ENCODE peak calls at places on chromosomes 2 and 18, in seven cellular contexts. One of them, this sample, is unnamed.

GRCh38 chr2:127400897-127401756 is 13.4 kb upstream of the MAP3K2 start:
- DNase-seq in stomach: peak
- DNase-seq in tibial nerve: no peak
- DNase-seq in transverse colon: peak
- DNase-seq in IMR-90: peak
- DNase-seq in gastrocnemius medialis: no peak
- DNase-seq in adrenal gland: peak
- DNase-seq in this sample: no peak

GRCh38 chr18:31581498-31582197 is 10.0 kb upstream of the TTR start:
- DNase-seq in IMR-90: peak
- DNase-seq in transverse colon: no peak
- DNase-seq in adrenal gland: no peak
- DNase-seq in stomach: no peak
- DNase-seq in tibial nerve: no peak
- DNase-seq in gastrocnemius medialis: no peak
- DNase-seq in this sample: no peak

GRCh38 chr2:107025869-107026380 is 140.0 kb upstream of the ST6GAL2 start:
- DNase-seq in gastrocnemius medialis: no peak
- DNase-seq in IMR-90: peak
- DNase-seq in tibial nerve: no peak
- DNase-seq in stomach: no peak
- DNase-seq in transverse colon: peak
- DNase-seq in adrenal gland: no peak
- DNase-seq in this sample: no peak

GRCh38 chr2:101264360-101264939 is 11.8 kb downstream of the CNOT11 start:
- DNase-seq in adrenal gland: no peak
- DNase-seq in stomach: no peak
- DNase-seq in IMR-90: no peak
- DNase-seq in gastrocnemius medialis: no peak
- DNase-seq in transverse colon: no peak
- DNase-seq in tibial nerve: no peak
- DNase-seq in this sample: no peak

GRCh38 chr2:6356127-6356761 is 509.5 kb downstream of the CMPK2 start:
- DNase-seq in IMR-90: no peak
- DNase-seq in transverse colon: no peak
- DNase-seq in stomach: no peak
- DNase-seq in tibial nerve: no peak
- DNase-seq in gastrocnemius medialis: no peak
- DNase-seq in adrenal gland: no peak
- DNase-seq in this sample: no peak

GRCh38 chr2:12397861-12398260 is 318.9 kb upstream of the TRIB2 start:
- DNase-seq in adrenal gland: peak
- DNase-seq in IMR-90: no peak
- DNase-seq in transverse colon: no peak
- DNase-seq in gastrocnemius medialis: no peak
- DNase-seq in stomach: no peak
- DNase-seq in tibial nerve: no peak
- DNase-seq in this sample: no peak

GRCh38 chr18:57655740-57656139 is 34.1 kb upstream of the NARS1 start:
- DNase-seq in IMR-90: no peak
- DNase-seq in gastrocnemius medialis: no peak
- DNase-seq in transverse colon: no peak
- DNase-seq in adrenal gland: no peak
- DNase-seq in tibial nerve: no peak
- DNase-seq in stomach: no peak
- DNase-seq in this sample: no peak

GRCh38 chr2:161844845-161845244 is 220.6 kb downstream of the SLC4A10 start:
- DNase-seq in adrenal gland: no peak
- DNase-seq in IMR-90: no peak
- DNase-seq in transverse colon: no peak
- DNase-seq in tibial nerve: no peak
- DNase-seq in stomach: no peak
- DNase-seq in gastrocnemius medialis: no peak
- DNase-seq in this sample: no peak

GRCh38 chr2:133171396-133172004 is 396.8 kb downstream of the NCKAP5 start:
- DNase-seq in tibial nerve: peak
- DNase-seq in transverse colon: no peak
- DNase-seq in stomach: no peak
- DNase-seq in gastrocnemius medialis: no peak
- DNase-seq in IMR-90: peak
- DNase-seq in adrenal gland: no peak
- DNase-seq in this sample: peak

DNA sequence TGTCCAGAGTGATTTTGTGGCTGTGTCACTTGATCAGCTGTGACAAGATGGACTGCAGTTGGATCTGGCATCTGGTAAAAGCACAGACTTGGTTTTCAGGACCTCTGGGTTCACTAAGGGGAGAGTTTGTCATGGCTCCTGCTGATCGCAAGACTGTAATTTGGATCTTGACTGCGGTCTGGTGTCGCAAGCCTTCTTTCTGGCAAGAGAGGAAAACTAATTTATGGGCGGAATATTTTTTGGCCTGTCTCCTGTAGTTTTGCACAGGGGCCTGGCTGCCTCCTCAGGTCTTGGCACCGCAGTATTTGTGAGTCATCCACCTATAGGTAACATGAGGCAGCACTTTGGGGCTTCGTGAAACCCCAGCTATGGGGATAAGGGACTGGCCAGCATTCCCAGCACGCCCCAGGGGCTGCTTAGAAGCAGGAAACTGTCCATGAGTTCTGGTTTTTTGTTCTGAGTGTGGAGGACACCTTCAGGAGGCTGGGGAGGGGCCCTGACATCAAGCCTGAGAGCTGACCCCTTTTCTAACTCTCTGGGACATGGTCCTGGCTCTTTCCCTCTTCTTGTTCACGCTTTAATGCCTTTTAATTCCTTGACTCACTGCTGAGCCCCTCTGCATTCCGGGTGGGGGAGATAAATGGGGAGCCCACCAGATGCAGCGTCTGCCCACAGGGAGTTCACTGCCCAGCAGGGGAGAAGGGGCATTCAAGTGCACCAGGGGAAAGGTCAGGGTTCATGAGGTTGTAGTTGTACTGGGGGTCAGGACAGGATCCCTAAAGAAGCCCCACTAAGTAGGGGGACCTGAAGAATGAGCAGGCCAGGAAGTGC is 12.2 kb downstream of the SH3BP4 start:
- DNase-seq in gastrocnemius medialis: peak
- DNase-seq in tibial nerve: no peak
- DNase-seq in IMR-90: peak
- DNase-seq in adrenal gland: no peak
- DNase-seq in stomach: peak
- DNase-seq in transverse colon: no peak
- DNase-seq in this sample: peak
- TF ChIP-seq POLR2A in gastrocnemius medialis: no peak
- TF ChIP-seq POLR2A in tibial nerve: no peak
- TF ChIP-seq POLR2A in IMR-90: no peak
- TF ChIP-seq POLR2A in adrenal gland: no peak
- TF ChIP-seq POLR2A in stomach: no peak
- TF ChIP-seq POLR2A in transverse colon: no peak
- TF ChIP-seq POLR2A in this sample: no peak

GRCh38 chr2:168469281-168469988 is 13.4 kb downstream of the CERS6 start:
- DNase-seq in adrenal gland: no peak
- DNase-seq in stomach: no peak
- DNase-seq in IMR-90: no peak
- DNase-seq in transverse colon: no peak
- DNase-seq in tibial nerve: no peak
- DNase-seq in gastrocnemius medialis: no peak
- DNase-seq in this sample: no peak
- H3K27ac ChIP-seq in adrenal gland: no peak
- H3K27ac ChIP-seq in stomach: no peak
- H3K27ac ChIP-seq in IMR-90: no peak
- H3K27ac ChIP-seq in transverse colon: peak
- H3K27ac ChIP-seq in tibial nerve: no peak
- H3K27ac ChIP-seq in gastrocnemius medialis: no peak
- H3K27ac ChIP-seq in this sample: no peak

GRCh38 chr18:24138884-24139616 is at the start of gene CABYR:
- DNase-seq in adrenal gland: peak
- DNase-seq in stomach: peak
- DNase-seq in gastrocnemius medialis: peak
- DNase-seq in transverse colon: peak
- DNase-seq in tibial nerve: peak
- DNase-seq in IMR-90: peak
- DNase-seq in this sample: peak
- TF ChIP-seq POLR2A in adrenal gland: peak
- TF ChIP-seq POLR2A in stomach: no peak
- TF ChIP-seq POLR2A in gastrocnemius medialis: peak
- TF ChIP-seq POLR2A in transverse colon: peak
- TF ChIP-seq POLR2A in tibial nerve: no peak
- TF ChIP-seq POLR2A in IMR-90: peak
- TF ChIP-seq POLR2A in this sample: peak

DNA sequence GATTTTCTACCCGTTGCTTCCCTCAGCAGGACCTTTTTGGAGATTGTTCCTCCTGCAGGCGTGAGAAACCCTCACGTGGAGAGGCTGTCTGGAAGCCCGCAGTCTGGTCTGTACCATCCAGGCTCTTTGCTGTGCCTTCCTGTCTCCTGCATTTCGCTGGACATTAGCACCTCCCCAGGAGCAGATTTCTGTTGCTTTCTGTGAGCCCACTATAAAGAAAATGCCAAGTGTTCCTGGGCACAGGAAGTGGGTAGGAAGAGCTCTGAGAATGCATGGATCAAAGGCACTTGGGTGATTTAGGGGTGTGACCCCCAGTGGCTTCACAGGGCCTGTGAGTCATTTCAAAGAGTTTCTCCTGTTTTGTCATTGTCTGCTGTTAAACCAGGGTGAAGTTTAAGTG is 27.3 kb downstream of the SPTBN1 start:
- DNase-seq in tibial nerve: no peak
- DNase-seq in adrenal gland: no peak
- DNase-seq in IMR-90: no peak
- DNase-seq in transverse colon: no peak
- DNase-seq in stomach: no peak
- DNase-seq in gastrocnemius medialis: no peak
- DNase-seq in this sample: no peak
- H3K27ac ChIP-seq in tibial nerve: peak
- H3K27ac ChIP-seq in adrenal gland: peak
- H3K27ac ChIP-seq in IMR-90: peak
- H3K27ac ChIP-seq in transverse colon: peak
- H3K27ac ChIP-seq in stomach: no peak
- H3K27ac ChIP-seq in gastrocnemius medialis: peak
- H3K27ac ChIP-seq in this sample: peak

GRCh38 chr18:79523738-79524180 is 128.0 kb downstream of the NFATC1 start:
- DNase-seq in gastrocnemius medialis: no peak
- DNase-seq in stomach: no peak
- DNase-seq in transverse colon: peak
- DNase-seq in IMR-90: no peak
- DNase-seq in tibial nerve: no peak
- DNase-seq in adrenal gland: no peak
- DNase-seq in this sample: no peak
- TF ChIP-seq POLR2A in gastrocnemius medialis: no peak
- TF ChIP-seq POLR2A in stomach: no peak
- TF ChIP-seq POLR2A in transverse colon: no peak
- TF ChIP-seq POLR2A in IMR-90: no peak
- TF ChIP-seq POLR2A in tibial nerve: no peak
- TF ChIP-seq POLR2A in adrenal gland: no peak
- TF ChIP-seq POLR2A in this sample: no peak

GRCh38 chr2:113282747-113283533 is 4.2 kb upstream of the PAX8 start:
- DNase-seq in gastrocnemius medialis: peak
- DNase-seq in tibial nerve: peak
- DNase-seq in IMR-90: peak
- DNase-seq in transverse colon: peak
- DNase-seq in stomach: peak
- DNase-seq in adrenal gland: peak
- DNase-seq in this sample: peak
- H3K27ac ChIP-seq in gastrocnemius medialis: peak
- H3K27ac ChIP-seq in tibial nerve: no peak
- H3K27ac ChIP-seq in IMR-90: no peak
- H3K27ac ChIP-seq in transverse colon: peak
- H3K27ac ChIP-seq in stomach: peak
- H3K27ac ChIP-seq in adrenal gland: peak
- H3K27ac ChIP-seq in this sample: peak

GRCh38 chr2:3536682-3537632 is 17.6 kb upstream of the ADI1 start:
- DNase-seq in stomach: no peak
- DNase-seq in adrenal gland: peak
- DNase-seq in transverse colon: no peak
- DNase-seq in tibial nerve: peak
- DNase-seq in gastrocnemius medialis: peak
- DNase-seq in IMR-90: peak
- DNase-seq in this sample: no peak

GRCh38 chr2:3534251-3534814 is 15.0 kb upstream of the ADI1 start:
- DNase-seq in IMR-90: no peak
- DNase-seq in tibial nerve: no peak
- DNase-seq in stomach: no peak
- DNase-seq in transverse colon: no peak
- DNase-seq in adrenal gland: no peak
- DNase-seq in gastrocnemius medialis: no peak
- DNase-seq in this sample: no peak

GRCh38 chr2:3533836-3534235 is 14.5 kb upstream of the ADI1 start:
- DNase-seq in IMR-90: no peak
- DNase-seq in tibial nerve: no peak
- DNase-seq in gastrocnemius medialis: no peak
- DNase-seq in stomach: peak
- DNase-seq in transverse colon: no peak
- DNase-seq in adrenal gland: no peak
- DNase-seq in this sample: no peak

GRCh38 chr2:3535467-3535793 is 16.1 kb upstream of the ADI1 start:
- DNase-seq in gastrocnemius medialis: no peak
- DNase-seq in stomach: no peak
- DNase-seq in transverse colon: no peak
- DNase-seq in adrenal gland: no peak
- DNase-seq in tibial nerve: no peak
- DNase-seq in IMR-90: no peak
- DNase-seq in this sample: no peak

DNA sequence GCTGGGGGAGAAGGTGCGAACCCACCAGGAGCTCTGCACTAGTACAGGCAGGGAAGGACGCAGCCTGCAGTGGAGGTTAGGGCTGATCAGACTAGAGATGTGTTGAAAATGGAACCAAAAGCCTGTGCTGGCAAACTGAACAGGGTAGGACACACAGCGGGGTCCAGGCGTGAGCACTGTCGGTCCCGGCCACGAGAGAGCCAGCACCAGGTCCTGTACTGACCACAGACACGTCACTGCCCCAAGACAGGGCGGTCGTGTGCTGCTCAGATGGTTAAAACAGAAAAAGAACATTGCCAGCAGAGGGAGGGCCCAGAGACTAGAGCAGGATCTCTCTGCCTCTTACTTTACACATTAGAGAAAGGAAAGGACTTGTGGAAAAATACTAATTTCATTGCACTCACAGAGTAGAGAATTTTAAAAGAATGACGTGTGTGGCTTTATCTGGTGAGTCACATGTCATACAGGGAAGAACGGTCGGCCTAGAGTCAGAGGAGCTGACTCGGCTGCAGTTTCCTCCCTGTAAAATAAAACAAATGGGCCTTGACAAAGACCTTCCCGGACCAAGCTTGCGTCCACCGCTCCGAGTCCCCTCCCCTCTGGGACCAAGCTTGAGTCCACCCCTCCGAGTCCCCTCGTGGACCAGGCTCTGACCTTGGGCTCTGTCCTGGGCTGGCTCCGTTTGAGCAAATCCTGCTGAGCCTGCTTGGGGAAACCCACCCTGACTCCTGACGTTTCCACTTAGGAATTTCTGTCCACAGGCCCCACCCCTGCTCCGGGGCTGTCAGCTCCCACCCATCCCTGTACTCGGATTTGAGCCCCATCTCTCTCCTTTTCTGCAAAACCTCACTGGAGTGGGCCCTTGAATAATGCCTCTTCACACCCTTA is 16.7 kb upstream of the ADI1 start:
- DNase-seq in transverse colon: peak
- DNase-seq in stomach: peak
- DNase-seq in IMR-90: peak
- DNase-seq in gastrocnemius medialis: peak
- DNase-seq in adrenal gland: peak
- DNase-seq in tibial nerve: peak
- DNase-seq in this sample: no peak
- TF ChIP-seq POLR2A in transverse colon: no peak
- TF ChIP-seq POLR2A in stomach: no peak
- TF ChIP-seq POLR2A in IMR-90: peak
- TF ChIP-seq POLR2A in gastrocnemius medialis: peak
- TF ChIP-seq POLR2A in adrenal gland: peak
- TF ChIP-seq POLR2A in tibial nerve: no peak
- TF ChIP-seq POLR2A in this sample: peak